ENCODE peak calls at places on chromosomes 1 and 21, in four cellular contexts. J, Q, G and V are unnamed samples. For H3K4me1, the result is how much of the 10 kb centered on the place peaks cover.

GRCh38 chr1:84121360-84121759 is 22.7 kb upstream of the PRKACB start:
- DNase-seq in G (no peak), Q (no peak), J (no peak), V (no peak)

GRCh38 chr1:190147616-190148015 is 330.0 kb downstream of the BRINP3 start:
- DNase-seq in J (no peak), Q (no peak), G (no peak), V (no peak)

GRCh38 chr1:183303325-183303645 is 114.9 kb downstream of the NMNAT2 start:
- DNase-seq in Q (no peak), G (no peak), J (no peak), V (no peak)

GRCh38 chr1:87399701-87400100 is 71.0 kb downstream of the LMO4 start:
- DNase-seq in Q (peak), G (peak), J (no peak), V (no peak)

GRCh38 chr1:53696578-53696977 is 42.4 kb downstream of the GLIS1 start:
- DNase-seq in G (no peak), Q (no peak), J (no peak), V (no peak)

GRCh38 chr1:90220941-90221693 is 226.2 kb downstream of the ZNF326 start:
- DNase-seq in G (no peak), J (no peak), Q (no peak), V (no peak)

GRCh38 chr1:214296860-214297699 is 16.1 kb downstream of the SMYD2 start:
- DNase-seq in J (no peak), G (no peak), Q (no peak), V (no peak)

GRCh38 chr1:2237773-2238172 is 9.7 kb downstream of the SKI start:
- DNase-seq in Q (no peak), G (peak), J (peak), V (no peak)

GRCh38 chr21:15804247-15804985 is 74.6 kb downstream of the USP25 start:
- DNase-seq in G (no peak), Q (no peak), J (no peak), V (no peak)

GRCh38 chr1:5620997-5621396 is 371.2 kb downstream of the NPHP4 start:
- DNase-seq in Q (no peak), J (no peak), G (peak), V (no peak)

GRCh38 chr1:30263405-30263804 is 460.0 kb downstream of the MATN1 start:
- DNase-seq in J (no peak), G (peak), Q (no peak), V (no peak)

GRCh38 chr1:212286437-212287131 is 1.4 kb downstream of the PPP2R5A start:
- DNase-seq in Q (no peak), J (no peak), G (peak), V (no peak)

GRCh38 chr1:89310505-89310904 is 37.8 kb upstream of the GBP5 start:
- DNase-seq in G (no peak), Q (no peak), J (no peak), V (no peak)

GRCh38 chr1:218816999-218817398 is 356.7 kb upstream of the LYPLAL1 start:
- DNase-seq in G (peak), Q (no peak), J (no peak), V (no peak)

GRCh38 chr1:159600894-159601293 is 13.3 kb downstream of the APCS start:
- DNase-seq in G (no peak), J (no peak), Q (no peak), V (no peak)

GRCh38 chr1:237258871-237259270 is 216.9 kb downstream of the RYR2 start:
- DNase-seq in Q (no peak), G (peak), J (no peak), V (peak)

GRCh38 chr21:41957991-41958766 is 4.4 kb upstream of the C2CD2 start:
- DNase-seq in G (peak), J (peak), Q (no peak), V (peak)

GRCh38 chr1:20373286-20373685 is 82.6 kb downstream of the VWA5B1 start:
- DNase-seq in J (no peak), G (no peak), Q (no peak), V (no peak)

GRCh38 chr1:236904874-236905741 is 99.1 kb downstream of the MT1HL1 start:
- DNase-seq in Q (no peak), G (no peak), J (peak), V (no peak)

GRCh38 chr1:110187139-110187890 is 22.8 kb upstream of the KCNC4 start:
- DNase-seq in G (no peak), J (no peak), Q (no peak), V (no peak)

GRCh38 chr1:182974792-182975191 is 21.8 kb upstream of the SHCBP1L start:
- DNase-seq in J (no peak), G (no peak), Q (no peak), V (no peak)

GRCh38 chr21:16608209-16608830 is 878.5 kb downstream of the USP25 start:
- DNase-seq in Q (no peak), G (no peak), J (no peak), V (no peak)

GRCh38 chr1:212186427-212187207 is 98.6 kb upstream of the PPP2R5A start:
- DNase-seq in G (no peak), Q (no peak), J (no peak), V (no peak)

DNA sequence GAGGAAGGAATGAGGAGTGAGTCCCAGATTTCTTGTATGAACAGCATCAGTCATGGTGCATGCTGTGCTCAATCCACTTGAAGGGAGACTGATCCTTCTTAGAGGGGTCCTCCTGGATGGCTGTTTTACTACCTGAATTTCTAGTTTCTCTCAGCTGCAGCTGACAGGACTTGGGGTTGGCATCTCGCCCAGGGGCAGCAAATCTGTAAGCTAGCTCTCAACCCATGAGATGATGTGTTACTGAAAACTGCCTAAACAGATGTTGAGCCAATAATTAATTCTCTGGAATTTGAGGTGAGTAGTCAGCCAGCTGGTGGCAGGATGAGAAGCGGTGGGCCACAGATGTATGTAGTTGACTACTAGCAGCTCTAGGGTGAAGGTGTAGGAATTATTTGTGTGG is 19.6 kb downstream of the BACH1 start:
- DNase-seq in G (peak), Q (no peak), J (no peak), V (no peak)
- H3K4me1 ChIP-seq in G (under half), Q (under half), J (half or more), V (under half)

DNA sequence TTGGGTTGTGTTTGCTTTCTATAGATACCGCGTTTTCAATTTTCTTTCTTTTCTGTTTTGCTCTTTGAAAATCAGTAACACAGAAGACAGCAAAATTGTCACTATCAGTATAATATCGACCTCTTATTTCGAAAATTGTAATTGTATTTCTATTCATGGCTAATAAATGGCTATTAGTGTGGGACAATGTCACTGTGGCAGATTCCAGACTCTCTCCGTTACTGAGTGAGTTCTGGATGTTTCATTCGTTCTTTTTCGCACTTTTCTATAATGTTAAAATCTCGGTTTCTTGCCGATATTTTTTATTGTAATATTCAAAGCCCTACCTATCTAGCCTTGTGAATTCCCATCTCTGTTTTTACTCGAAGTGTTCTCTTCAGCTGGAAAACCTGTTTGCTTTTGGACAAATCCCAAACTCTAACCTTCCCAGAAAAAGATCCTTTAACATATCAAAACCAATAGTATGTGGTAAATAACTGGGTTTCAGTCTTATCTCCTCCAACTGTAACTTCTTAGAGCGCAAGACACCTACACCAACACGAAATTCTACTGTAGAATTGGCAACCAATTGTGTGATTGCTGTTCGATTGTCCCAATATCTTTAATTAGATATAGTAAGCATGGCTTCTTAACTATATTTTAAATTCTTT is 6.0 kb upstream of the MPZL1 start:
- DNase-seq in Q (no peak), G (no peak), J (no peak), V (no peak)
- H3K4me3 ChIP-seq in Q (peak), G (peak), J (peak), V (peak)

DNA sequence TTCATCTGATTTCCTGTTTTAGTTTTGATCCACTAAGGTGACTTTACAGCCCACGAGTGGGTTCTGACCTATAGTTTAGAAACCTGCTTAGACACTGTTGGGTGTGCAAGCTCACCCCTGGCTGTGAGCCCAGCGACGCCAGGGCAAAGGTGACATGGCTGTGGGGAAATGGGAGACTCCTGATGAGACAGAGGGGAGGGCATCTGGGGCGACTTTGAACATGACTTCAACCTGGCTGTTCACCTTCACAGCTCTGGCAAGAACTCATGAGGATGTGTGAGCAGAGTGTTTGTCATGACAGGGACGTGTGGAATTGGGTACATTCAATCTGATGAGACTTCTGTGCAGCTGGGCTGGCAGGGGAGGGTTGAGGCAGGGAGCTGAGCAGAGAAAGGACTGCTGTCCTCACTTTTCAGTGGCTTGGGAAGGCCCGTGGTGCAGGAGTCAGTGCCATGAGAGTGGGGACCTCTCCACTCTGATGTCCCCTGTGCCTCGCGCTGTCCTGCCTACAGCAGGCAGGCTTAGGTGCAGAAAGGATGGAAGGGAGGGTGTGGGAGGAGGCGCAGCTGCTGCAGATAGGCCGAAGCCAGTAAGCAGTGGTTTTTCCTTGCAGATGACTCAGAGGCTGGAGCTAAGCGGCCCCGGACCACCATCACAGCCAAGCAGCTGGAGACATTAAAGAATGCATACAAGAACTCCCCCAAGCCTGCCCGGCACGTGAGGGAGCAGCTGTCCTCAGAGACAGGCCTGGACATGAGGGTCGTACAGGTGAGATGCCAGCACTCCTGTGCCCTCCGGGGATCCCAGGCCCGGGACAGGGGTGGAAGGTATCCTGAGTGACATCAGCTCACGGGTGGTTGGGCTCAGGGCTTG is 40.9 kb downstream of the LHX4 start:
- DNase-seq in J (no peak), G (no peak), Q (peak), V (no peak)
- H3K4me1 ChIP-seq in J (under half), G (under half), Q (under half), V (under half)

DNA sequence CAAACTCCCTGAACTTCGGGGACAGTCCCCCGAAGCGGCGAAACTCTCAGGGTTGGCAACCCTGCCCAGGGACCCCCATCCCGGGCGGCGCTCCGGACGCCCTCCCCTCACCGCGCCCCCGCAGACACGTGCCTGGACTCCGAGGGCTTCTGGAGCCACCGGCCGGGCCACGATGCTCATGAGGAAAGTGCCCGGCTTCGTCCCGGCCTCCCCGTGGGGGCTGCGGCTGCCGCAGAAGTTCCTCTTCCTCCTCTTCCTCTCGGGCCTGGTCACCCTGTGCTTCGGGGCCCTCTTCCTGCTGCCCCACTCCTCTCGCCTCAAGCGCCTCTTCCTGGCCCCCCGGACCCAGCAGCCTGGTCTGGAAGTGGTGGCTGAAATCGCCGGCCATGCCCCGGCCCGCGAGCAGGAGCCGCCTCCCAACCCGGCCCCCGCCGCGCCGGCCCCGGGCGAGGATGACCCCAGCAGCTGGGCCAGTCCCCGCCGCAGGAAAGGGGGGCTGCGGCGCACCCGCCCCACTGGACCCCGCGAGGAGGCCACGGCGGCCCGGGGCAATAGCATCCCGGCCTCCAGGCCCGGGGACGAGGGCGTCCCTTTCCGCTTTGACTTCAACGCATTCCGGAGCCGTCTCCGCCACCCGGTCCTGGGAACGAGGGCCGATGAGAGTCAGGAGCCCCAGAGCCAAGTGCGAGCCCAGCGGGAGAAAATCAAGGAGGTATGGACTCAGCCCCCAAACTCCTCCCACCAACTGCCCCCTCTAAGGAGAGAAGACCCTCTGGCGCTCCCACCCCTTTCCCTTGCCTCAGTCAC is 1.2 kb downstream of the MAN1C1 start:
- DNase-seq in Q (peak), G (peak), J (peak), V (no peak)
- H3K4me3 ChIP-seq in Q (no peak), G (peak), J (peak), V (peak)